ENCODE peak calls at places on chromosomes 13 and 19, in five cellular contexts. D is H9, P is H1, N is neuronal stem cell, A is IMR-90. F is an unnamed sample.

GRCh38 chr13:106446011-106446410 is 89.5 kb downstream of the EFNB2 start:
- DNase-seq in D (no peak), P (no peak), A (peak), N (no peak), F (no peak)

GRCh38 chr13:99624936-99625540 is 123.8 kb downstream of the TM9SF2 start:
- DNase-seq in A (no peak), P (no peak), D (peak), N (no peak), F (no peak)

GRCh38 chr19:2015611-2015950 is at the start of gene BTBD2:
- DNase-seq in P (no peak), D (no peak), N (peak), A (peak), F (no peak)

GRCh38 chr13:59734393-59734792 is 429.3 kb downstream of the DIAPH3 start:
- DNase-seq in D (no peak), A (no peak), P (no peak), N (no peak), F (no peak)

GRCh38 chr13:39016789-39017188 is 21.1 kb downstream of the PROSER1 start:
- DNase-seq in A (peak), D (no peak), N (peak), P (no peak), F (peak)

GRCh38 chr13:94548382-94549240 is 47.3 kb downstream of the TGDS start:
- DNase-seq in D (peak), P (no peak), A (peak), N (no peak), F (no peak)

GRCh38 chr19:35336166-35336955 is 7.4 kb downstream of the CD22 start:
- DNase-seq in N (no peak), A (no peak), P (no peak), D (no peak), F (no peak)

GRCh38 chr13:49967456-49967855 is 29.4 kb upstream of the TRIM13 start:
- DNase-seq in N (no peak), D (no peak), P (no peak), A (no peak), F (no peak)

GRCh38 chr19:11035441-11036377 is 53.6 kb upstream of the LDLR start:
- DNase-seq in A (peak), D (peak), N (peak), P (peak), F (peak)

GRCh38 chr19:27887946-27888345 is 1325.0 kb downstream of the UQCRFS1 start:
- DNase-seq in A (no peak), D (no peak), P (no peak), N (no peak), F (no peak)

GRCh38 chr13:57865600-57866294 is 234.2 kb downstream of the PCDH17 start:
- DNase-seq in P (no peak), A (no peak), D (no peak), N (no peak), F (peak)

GRCh38 chr19:4541114-4541805 is 1.4 kb upstream of the LRG1 start:
- DNase-seq in N (no peak), A (no peak), D (no peak), P (no peak), F (no peak)

GRCh38 chr19:4538601-4538954 is 1.3 kb downstream of the LRG1 start:
- DNase-seq in A (no peak), N (no peak), D (no peak), P (no peak), F (no peak)

GRCh38 chr19:4537953-4538600 is 1.8 kb downstream of the LRG1 start:
- DNase-seq in D (peak), N (no peak), A (no peak), P (no peak), F (no peak)

GRCh38 chr19:4539169-4539696 is 603 bp downstream of the LRG1 start:
- DNase-seq in P (no peak), N (no peak), D (no peak), A (no peak), F (no peak)

GRCh38 chr19:4539697-4540581 is at the start of gene LRG1:
- DNase-seq in A (no peak), D (no peak), P (no peak), N (no peak), F (peak)
- H2AFZ ChIP-seq in A (no peak), D (no peak), P (no peak), N (no peak), F (peak)

DNA sequence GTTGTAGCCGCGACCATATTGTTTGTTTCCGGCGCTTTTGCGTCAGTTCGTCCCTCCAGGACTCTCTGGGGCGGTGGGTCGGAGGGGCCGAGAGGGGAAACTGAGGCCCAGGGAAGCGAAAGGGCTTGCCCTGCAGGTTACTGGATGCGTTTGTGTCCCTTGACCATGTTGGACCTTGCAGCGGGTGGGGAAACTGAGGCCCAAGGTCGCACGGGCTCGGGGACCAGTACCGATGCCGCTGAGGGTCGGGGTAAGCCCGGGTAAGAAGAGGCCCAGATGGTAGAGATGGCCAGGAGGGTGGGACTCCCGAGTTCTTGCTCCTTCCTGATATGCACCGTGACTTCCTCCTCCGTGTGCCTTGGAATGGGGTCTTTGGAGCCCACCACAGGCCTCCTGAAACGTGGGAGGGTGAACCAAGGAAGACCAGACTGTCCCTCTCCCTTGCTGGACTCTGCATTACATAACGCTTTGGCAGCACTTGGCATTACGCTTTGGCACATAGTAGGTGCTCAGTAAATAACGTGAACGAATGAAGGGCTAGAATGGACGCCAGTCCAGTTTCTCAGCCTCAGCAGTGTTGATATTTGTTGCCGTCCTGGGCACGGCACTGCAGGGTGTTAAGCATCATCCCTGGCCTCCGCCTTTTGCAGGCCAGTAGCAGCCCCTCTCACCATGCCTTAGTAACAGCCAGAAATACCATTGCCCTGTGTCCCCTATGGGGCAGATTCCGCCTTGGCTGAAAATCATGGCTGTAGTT is 743 bp downstream of the CHAF1A start:
- DNase-seq in P (no peak), N (no peak), D (peak), A (no peak), F (no peak)
- H4K8ac ChIP-seq in P (peak), N (no peak), D (no peak), A (peak), F (peak)

GRCh38 chr13:44374348-44374712 is 706 bp downstream of the SERP2 start:
- DNase-seq in P (no peak), N (peak), D (no peak), A (no peak), F (no peak)
- H2AFZ ChIP-seq in P (no peak), N (no peak), D (no peak), A (peak), F (peak)

GRCh38 chr19:37468961-37469777 is at the start of gene ZNF570:
- DNase-seq in D (peak), N (peak), A (peak), P (peak), F (peak)
- H4K8ac ChIP-seq in D (peak), N (no peak), A (peak), P (peak), F (peak)

GRCh38 chr13:100673831-100674362 is 698 bp downstream of the TMTC4 start:
- DNase-seq in A (peak), N (peak), D (no peak), P (no peak), F (peak)

GRCh38 chr13:100674363-100674847 is at the start of gene TMTC4:
- DNase-seq in A (no peak), P (no peak), N (peak), D (no peak), F (peak)

GRCh38 chr13:100673376-100673830 is 1.2 kb downstream of the TMTC4 start:
- DNase-seq in D (peak), N (no peak), P (peak), A (no peak), F (no peak)

GRCh38 chr13:100675660-100676129 is 1.1 kb upstream of the TMTC4 start:
- DNase-seq in A (no peak), P (no peak), N (no peak), D (no peak), F (no peak)

GRCh38 chr13:100674848-100675659 is 459 bp upstream of the TMTC4 start:
- DNase-seq in A (peak), N (peak), D (peak), P (peak), F (peak)
- H2AFZ ChIP-seq in A (peak), N (peak), D (no peak), P (no peak), F (peak)

GRCh38 chr19:588093-588742 is 1.5 kb upstream of the HCN2 start:
- DNase-seq in A (peak), P (peak), D (peak), N (peak), F (peak)
- H4K8ac ChIP-seq in A (no peak), P (no peak), D (no peak), N (no peak), F (no peak)

GRCh38 chr19:54484451-54484850 is 11.4 kb upstream of the CDC42EP5 start:
- DNase-seq in P (no peak), A (no peak), D (no peak), N (no peak), F (peak)
- H2AFZ ChIP-seq in P (no peak), A (no peak), D (no peak), N (no peak), F (no peak)

GRCh38 chr19:38718747-38719543 is 25.3 kb downstream of the CAPN12 start:
- DNase-seq in P (peak), D (peak), A (no peak), N (no peak), F (peak)
- H4K8ac ChIP-seq in P (peak), D (no peak), A (no peak), N (no peak), F (peak)

DNA sequence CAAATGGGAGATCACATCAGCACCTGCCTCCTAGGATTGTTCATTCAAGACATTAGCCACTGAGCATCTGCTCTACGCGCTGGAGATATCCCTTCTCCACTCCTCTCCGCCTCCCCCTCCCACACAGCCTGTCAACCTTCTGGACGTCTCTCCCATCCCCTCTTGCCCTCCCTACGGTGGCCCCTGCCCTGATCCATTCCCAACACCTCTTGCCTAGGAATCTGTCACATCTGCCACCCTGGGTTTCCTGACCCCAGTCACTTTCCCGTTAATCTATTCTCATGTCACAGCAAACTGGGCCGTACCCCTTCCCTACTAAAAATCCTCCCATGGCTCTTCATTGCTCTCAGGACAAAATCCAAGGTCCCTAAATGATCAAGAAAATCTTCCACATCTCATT is 10.3 kb downstream of the DYRK1B start:
- DNase-seq in P (no peak), A (no peak), D (no peak), N (no peak), F (no peak)
- H2AFZ ChIP-seq in P (no peak), A (peak), D (no peak), N (peak), F (peak)